ENCODE peak calls at places on chromosomes 16 and 17, in ten cellular contexts. One of them, this sample, is unnamed.

GRCh38 chr16:81445143-81445922 is 725 bp downstream of the CMIP start:
- DNase-seq in kidney: peak
- DNase-seq in CD8-positive, alpha-beta T cell: no peak
- DNase-seq in A549: no peak
- DNase-seq in uterus: no peak
- DNase-seq in colonic mucosa: no peak
- DNase-seq in heart left ventricle: peak
- DNase-seq in GM23248: peak
- DNase-seq in right atrium auricular region: no peak
- DNase-seq in OCI-LY7: peak
- DNase-seq in this sample: peak

GRCh38 chr16:71923941-71924690 is 28.8 kb downstream of the IST1 start:
- DNase-seq in kidney: no peak
- DNase-seq in CD8-positive, alpha-beta T cell: no peak
- DNase-seq in A549: no peak
- DNase-seq in uterus: no peak
- DNase-seq in colonic mucosa: no peak
- DNase-seq in heart left ventricle: no peak
- DNase-seq in GM23248: peak
- DNase-seq in right atrium auricular region: no peak
- DNase-seq in OCI-LY7: no peak
- DNase-seq in this sample: no peak

GRCh38 chr16:21263640-21264211 is 14.4 kb downstream of the CRYM start:
- DNase-seq in kidney: peak
- DNase-seq in CD8-positive, alpha-beta T cell: no peak
- DNase-seq in A549: peak
- DNase-seq in uterus: no peak
- DNase-seq in colonic mucosa: peak
- DNase-seq in heart left ventricle: no peak
- DNase-seq in GM23248: peak
- DNase-seq in right atrium auricular region: no peak
- DNase-seq in OCI-LY7: peak
- DNase-seq in this sample: no peak

GRCh38 chr16:57976331-57976796 is 5.4 kb upstream of the CNGB1 start:
- DNase-seq in kidney: peak
- DNase-seq in CD8-positive, alpha-beta T cell: no peak
- DNase-seq in A549: no peak
- DNase-seq in uterus: no peak
- DNase-seq in colonic mucosa: no peak
- DNase-seq in heart left ventricle: peak
- DNase-seq in GM23248: peak
- DNase-seq in right atrium auricular region: no peak
- DNase-seq in OCI-LY7: no peak
- DNase-seq in this sample: no peak

GRCh38 chr17:77620282-77620681 is 338.2 kb upstream of the TNRC6C start:
- DNase-seq in kidney: no peak
- DNase-seq in CD8-positive, alpha-beta T cell: no peak
- DNase-seq in A549: no peak
- DNase-seq in uterus: no peak
- DNase-seq in colonic mucosa: no peak
- DNase-seq in heart left ventricle: no peak
- DNase-seq in GM23248: no peak
- DNase-seq in right atrium auricular region: no peak
- DNase-seq in OCI-LY7: no peak
- DNase-seq in this sample: no peak

GRCh38 chr16:84700518-84701277 is 898 bp downstream of the USP10 start:
- DNase-seq in kidney: no peak
- DNase-seq in CD8-positive, alpha-beta T cell: peak
- DNase-seq in A549: peak
- DNase-seq in uterus: no peak
- DNase-seq in colonic mucosa: peak
- DNase-seq in heart left ventricle: no peak
- DNase-seq in GM23248: peak
- DNase-seq in right atrium auricular region: no peak
- DNase-seq in OCI-LY7: peak
- DNase-seq in this sample: no peak

GRCh38 chr17:40779181-40779909 is 3.0 kb downstream of the KRT27 start:
- DNase-seq in kidney: no peak
- DNase-seq in CD8-positive, alpha-beta T cell: no peak
- DNase-seq in A549: peak
- DNase-seq in uterus: no peak
- DNase-seq in colonic mucosa: no peak
- DNase-seq in heart left ventricle: no peak
- DNase-seq in GM23248: peak
- DNase-seq in right atrium auricular region: no peak
- DNase-seq in OCI-LY7: no peak
- DNase-seq in this sample: no peak

GRCh38 chr17:77280304-77280910 is 139.6 kb downstream of the SEC14L1 start:
- DNase-seq in kidney: no peak
- DNase-seq in CD8-positive, alpha-beta T cell: no peak
- DNase-seq in A549: no peak
- DNase-seq in uterus: no peak
- DNase-seq in colonic mucosa: peak
- DNase-seq in heart left ventricle: no peak
- DNase-seq in GM23248: peak
- DNase-seq in right atrium auricular region: no peak
- DNase-seq in OCI-LY7: no peak
- DNase-seq in this sample: no peak

GRCh38 chr16:55323637-55324490 is at the start of gene IRX6:
- DNase-seq in kidney: peak
- DNase-seq in CD8-positive, alpha-beta T cell: no peak
- DNase-seq in A549: peak
- DNase-seq in uterus: no peak
- DNase-seq in colonic mucosa: no peak
- DNase-seq in heart left ventricle: no peak
- DNase-seq in GM23248: peak
- DNase-seq in right atrium auricular region: no peak
- DNase-seq in OCI-LY7: no peak
- DNase-seq in this sample: no peak

GRCh38 chr17:78995761-78996451 is 13.7 kb downstream of the CANT1 start:
- DNase-seq in kidney: no peak
- DNase-seq in CD8-positive, alpha-beta T cell: no peak
- DNase-seq in A549: no peak
- DNase-seq in uterus: peak
- DNase-seq in colonic mucosa: peak
- DNase-seq in heart left ventricle: no peak
- DNase-seq in GM23248: no peak
- DNase-seq in right atrium auricular region: no peak
- DNase-seq in OCI-LY7: no peak
- DNase-seq in this sample: no peak

DNA sequence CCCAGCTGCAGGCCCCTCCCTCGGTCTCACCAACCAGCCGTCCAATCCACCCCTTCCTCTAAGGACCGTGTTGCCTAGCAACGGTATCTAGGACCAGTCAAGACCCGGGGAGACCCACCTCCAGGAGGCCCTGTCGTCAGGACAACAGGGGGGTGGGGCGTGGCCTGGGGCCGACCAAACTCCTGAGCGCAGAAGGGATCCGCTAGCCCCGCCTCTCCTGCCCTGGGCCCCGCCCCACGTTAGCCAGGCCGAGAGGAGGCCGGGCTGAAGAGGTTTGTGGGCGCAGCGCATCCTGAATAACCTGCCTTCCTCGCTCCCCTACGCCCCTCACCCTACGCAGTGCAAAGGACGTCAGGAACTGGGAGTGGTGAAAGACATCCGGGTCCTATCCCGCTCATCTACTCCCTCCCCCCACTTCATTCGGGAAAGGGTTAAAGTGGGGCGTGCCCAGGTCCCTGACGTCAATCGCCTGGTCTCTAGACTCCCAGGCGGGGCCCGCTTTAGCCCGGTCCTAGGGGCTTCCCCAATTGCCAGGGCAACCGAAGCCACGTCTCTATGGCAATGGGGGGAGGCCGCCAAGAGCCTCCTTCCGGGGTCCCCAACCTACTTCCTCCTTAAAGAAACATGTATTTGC is 14.7 kb downstream of the DLG4 start:
- DNase-seq in kidney: peak
- DNase-seq in CD8-positive, alpha-beta T cell: peak
- DNase-seq in A549: peak
- DNase-seq in uterus: peak
- DNase-seq in colonic mucosa: peak
- DNase-seq in heart left ventricle: peak
- DNase-seq in GM23248: peak
- DNase-seq in right atrium auricular region: peak
- DNase-seq in OCI-LY7: peak
- DNase-seq in this sample: peak
- H3K27ac ChIP-seq in kidney: no peak
- H3K27ac ChIP-seq in CD8-positive, alpha-beta T cell: peak
- H3K27ac ChIP-seq in A549: peak
- H3K27ac ChIP-seq in uterus: peak
- H3K27ac ChIP-seq in colonic mucosa: no peak
- H3K27ac ChIP-seq in heart left ventricle: peak
- H3K27ac ChIP-seq in GM23248: peak
- H3K27ac ChIP-seq in right atrium auricular region: peak
- H3K27ac ChIP-seq in OCI-LY7: peak
- H3K27ac ChIP-seq in this sample: peak

DNA sequence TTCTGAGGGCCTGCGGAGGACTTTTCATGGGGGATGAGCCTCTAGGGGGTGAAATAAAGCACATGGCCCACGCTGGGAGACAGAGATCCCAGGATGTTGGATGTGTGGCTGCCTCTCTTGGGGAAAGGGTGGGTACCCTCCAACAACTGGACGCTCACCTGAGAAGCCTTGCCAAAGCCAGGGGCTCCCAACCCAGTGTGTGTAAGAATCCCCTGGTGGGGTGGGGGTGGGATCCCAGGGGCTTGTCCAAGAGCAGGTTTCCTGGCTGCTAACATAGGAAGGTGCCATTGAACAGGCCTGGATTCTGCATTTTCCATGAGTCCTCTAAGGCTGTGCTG is 587 bp downstream of the SNX20 start:
- DNase-seq in kidney: no peak
- DNase-seq in CD8-positive, alpha-beta T cell: no peak
- DNase-seq in A549: no peak
- DNase-seq in uterus: no peak
- DNase-seq in colonic mucosa: no peak
- DNase-seq in heart left ventricle: no peak
- DNase-seq in GM23248: no peak
- DNase-seq in right atrium auricular region: no peak
- DNase-seq in OCI-LY7: no peak
- DNase-seq in this sample: peak
- H3K27ac ChIP-seq in kidney: no peak
- H3K27ac ChIP-seq in CD8-positive, alpha-beta T cell: peak
- H3K27ac ChIP-seq in A549: no peak
- H3K27ac ChIP-seq in uterus: no peak
- H3K27ac ChIP-seq in colonic mucosa: peak
- H3K27ac ChIP-seq in heart left ventricle: peak
- H3K27ac ChIP-seq in GM23248: no peak
- H3K27ac ChIP-seq in right atrium auricular region: no peak
- H3K27ac ChIP-seq in OCI-LY7: no peak
- H3K27ac ChIP-seq in this sample: peak

GRCh38 chr17:8055851-8056231 is 17.0 kb downstream of the ALOX15B start:
- DNase-seq in kidney: no peak
- DNase-seq in CD8-positive, alpha-beta T cell: no peak
- DNase-seq in A549: no peak
- DNase-seq in uterus: no peak
- DNase-seq in colonic mucosa: no peak
- DNase-seq in heart left ventricle: no peak
- DNase-seq in GM23248: no peak
- DNase-seq in right atrium auricular region: no peak
- DNase-seq in OCI-LY7: no peak
- DNase-seq in this sample: peak
- H3K27ac ChIP-seq in kidney: no peak
- H3K27ac ChIP-seq in CD8-positive, alpha-beta T cell: no peak
- H3K27ac ChIP-seq in A549: no peak
- H3K27ac ChIP-seq in uterus: no peak
- H3K27ac ChIP-seq in colonic mucosa: no peak
- H3K27ac ChIP-seq in heart left ventricle: no peak
- H3K27ac ChIP-seq in GM23248: no peak
- H3K27ac ChIP-seq in right atrium auricular region: no peak
- H3K27ac ChIP-seq in OCI-LY7: no peak
- H3K27ac ChIP-seq in this sample: peak

GRCh38 chr16:28321700-28322411 is 29.5 kb downstream of the SBK1 start:
- DNase-seq in kidney: peak
- DNase-seq in CD8-positive, alpha-beta T cell: no peak
- DNase-seq in A549: peak
- DNase-seq in uterus: no peak
- DNase-seq in colonic mucosa: peak
- DNase-seq in heart left ventricle: no peak
- DNase-seq in GM23248: peak
- DNase-seq in right atrium auricular region: no peak
- DNase-seq in OCI-LY7: peak
- DNase-seq in this sample: no peak

GRCh38 chr16:28324235-28324886 is 32.0 kb downstream of the SBK1 start:
- DNase-seq in kidney: peak
- DNase-seq in CD8-positive, alpha-beta T cell: no peak
- DNase-seq in A549: peak
- DNase-seq in uterus: no peak
- DNase-seq in colonic mucosa: no peak
- DNase-seq in heart left ventricle: no peak
- DNase-seq in GM23248: no peak
- DNase-seq in right atrium auricular region: no peak
- DNase-seq in OCI-LY7: no peak
- DNase-seq in this sample: peak

GRCh38 chr16:28324887-28325279 is 32.6 kb downstream of the SBK1 start:
- DNase-seq in kidney: no peak
- DNase-seq in CD8-positive, alpha-beta T cell: no peak
- DNase-seq in A549: no peak
- DNase-seq in uterus: no peak
- DNase-seq in colonic mucosa: no peak
- DNase-seq in heart left ventricle: no peak
- DNase-seq in GM23248: no peak
- DNase-seq in right atrium auricular region: no peak
- DNase-seq in OCI-LY7: no peak
- DNase-seq in this sample: no peak

GRCh38 chr16:28326881-28327610 is 34.7 kb downstream of the SBK1 start:
- DNase-seq in kidney: peak
- DNase-seq in CD8-positive, alpha-beta T cell: peak
- DNase-seq in A549: peak
- DNase-seq in uterus: no peak
- DNase-seq in colonic mucosa: peak
- DNase-seq in heart left ventricle: peak
- DNase-seq in GM23248: peak
- DNase-seq in right atrium auricular region: peak
- DNase-seq in OCI-LY7: peak
- DNase-seq in this sample: peak
- H3K27ac ChIP-seq in kidney: no peak
- H3K27ac ChIP-seq in CD8-positive, alpha-beta T cell: no peak
- H3K27ac ChIP-seq in A549: no peak
- H3K27ac ChIP-seq in uterus: no peak
- H3K27ac ChIP-seq in colonic mucosa: no peak
- H3K27ac ChIP-seq in heart left ventricle: no peak
- H3K27ac ChIP-seq in GM23248: no peak
- H3K27ac ChIP-seq in right atrium auricular region: no peak
- H3K27ac ChIP-seq in OCI-LY7: no peak
- H3K27ac ChIP-seq in this sample: no peak